ENCODE peak calls at places on chromosomes 5 and 9, in eight cellular contexts. One of them, this sample, is unnamed.

GRCh38 chr9:133046900-133047295 is 14.9 kb upstream of the CEL start:
- DNase-seq in thyroid gland: no peak
- DNase-seq in sigmoid colon: no peak
- DNase-seq in cardiac fibroblast: no peak
- DNase-seq in bronchial epithelial cell: no peak
- DNase-seq in ovary: no peak
- DNase-seq in lower lobe of right lung: no peak
- DNase-seq in fibroblast of mammary gland: no peak
- DNase-seq in this sample: no peak

GRCh38 chr9:69322256-69322655 is 2.8 kb upstream of the ENTREP1 start:
- DNase-seq in cardiac fibroblast: no peak
- DNase-seq in fibroblast of mammary gland: no peak
- DNase-seq in lower lobe of right lung: no peak
- DNase-seq in thyroid gland: no peak
- DNase-seq in bronchial epithelial cell: peak; percentile 12
- DNase-seq in ovary: no peak
- DNase-seq in sigmoid colon: no peak
- DNase-seq in this sample: no peak

GRCh38 chr9:121640076-121640475 is 11.4 kb upstream of the DAB2IP start:
- DNase-seq in bronchial epithelial cell: no peak
- DNase-seq in lower lobe of right lung: peak; percentile 65
- DNase-seq in fibroblast of mammary gland: peak; percentile 23
- DNase-seq in ovary: peak; percentile 63
- DNase-seq in cardiac fibroblast: peak; percentile 14
- DNase-seq in sigmoid colon: peak; percentile 82
- DNase-seq in thyroid gland: peak; percentile 59
- DNase-seq in this sample: no peak

GRCh38 chr9:124733964-124734740 is 37.0 kb downstream of the NR6A1 start:
- DNase-seq in sigmoid colon: no peak
- DNase-seq in bronchial epithelial cell: peak; percentile 49
- DNase-seq in fibroblast of mammary gland: no peak
- DNase-seq in cardiac fibroblast: no peak
- DNase-seq in thyroid gland: peak; percentile 62
- DNase-seq in ovary: no peak
- DNase-seq in lower lobe of right lung: no peak
- DNase-seq in this sample: no peak

GRCh38 chr9:20948703-20949102 is 82.7 kb downstream of the HACD4 start:
- DNase-seq in bronchial epithelial cell: no peak
- DNase-seq in thyroid gland: no peak
- DNase-seq in lower lobe of right lung: no peak
- DNase-seq in cardiac fibroblast: no peak
- DNase-seq in fibroblast of mammary gland: no peak
- DNase-seq in sigmoid colon: no peak
- DNase-seq in ovary: no peak
- DNase-seq in this sample: no peak

GRCh38 chr5:148791334-148791667 is 35.1 kb upstream of the ADRB2 start:
- DNase-seq in cardiac fibroblast: peak; percentile 68
- DNase-seq in bronchial epithelial cell: peak; percentile 99
- DNase-seq in thyroid gland: no peak
- DNase-seq in lower lobe of right lung: no peak
- DNase-seq in fibroblast of mammary gland: peak; percentile 55
- DNase-seq in sigmoid colon: no peak
- DNase-seq in ovary: no peak
- DNase-seq in this sample: no peak

GRCh38 chr5:157528036-157528632 is 47.4 kb downstream of the ADAM19 start:
- DNase-seq in lower lobe of right lung: no peak
- DNase-seq in bronchial epithelial cell: no peak
- DNase-seq in cardiac fibroblast: no peak
- DNase-seq in sigmoid colon: peak; percentile 83
- DNase-seq in thyroid gland: no peak
- DNase-seq in fibroblast of mammary gland: peak; percentile 55
- DNase-seq in ovary: no peak
- DNase-seq in this sample: peak; percentile 87

GRCh38 chr5:127359502-127359901 is 68.9 kb downstream of the MEGF10 start:
- DNase-seq in cardiac fibroblast: no peak
- DNase-seq in ovary: no peak
- DNase-seq in thyroid gland: no peak
- DNase-seq in bronchial epithelial cell: no peak
- DNase-seq in fibroblast of mammary gland: no peak
- DNase-seq in lower lobe of right lung: no peak
- DNase-seq in sigmoid colon: no peak
- DNase-seq in this sample: no peak

GRCh38 chr5:104937591-104937990 is 1375.0 kb upstream of the NUDT12 start:
- DNase-seq in thyroid gland: no peak
- DNase-seq in lower lobe of right lung: no peak
- DNase-seq in bronchial epithelial cell: no peak
- DNase-seq in fibroblast of mammary gland: no peak
- DNase-seq in sigmoid colon: no peak
- DNase-seq in cardiac fibroblast: no peak
- DNase-seq in ovary: no peak
- DNase-seq in this sample: no peak

GRCh38 chr9:136372561-136373299 is 739 bp downstream of the CARD9 start:
- DNase-seq in thyroid gland: peak; percentile 63
- DNase-seq in ovary: peak; percentile 52
- DNase-seq in fibroblast of mammary gland: peak; percentile 63
- DNase-seq in bronchial epithelial cell: peak; percentile 36
- DNase-seq in cardiac fibroblast: peak; percentile 69
- DNase-seq in lower lobe of right lung: peak; percentile 88
- DNase-seq in sigmoid colon: peak; percentile 82
- DNase-seq in this sample: peak; percentile 90

GRCh38 chr9:28758346-28758745 is 1185.1 kb upstream of the C9orf72 start:
- DNase-seq in ovary: no peak
- DNase-seq in thyroid gland: no peak
- DNase-seq in lower lobe of right lung: no peak
- DNase-seq in fibroblast of mammary gland: peak; percentile 4
- DNase-seq in cardiac fibroblast: peak; percentile 61
- DNase-seq in sigmoid colon: no peak
- DNase-seq in bronchial epithelial cell: peak; percentile 38
- DNase-seq in this sample: peak; percentile 12

GRCh38 chr5:97560176-97560993 is 377.3 kb upstream of the RIOK2 start:
- DNase-seq in bronchial epithelial cell: peak; percentile 96
- DNase-seq in fibroblast of mammary gland: no peak
- DNase-seq in ovary: no peak
- DNase-seq in sigmoid colon: no peak
- DNase-seq in thyroid gland: no peak
- DNase-seq in lower lobe of right lung: no peak
- DNase-seq in cardiac fibroblast: no peak
- DNase-seq in this sample: no peak

GRCh38 chr5:95644351-95645042 is 2.1 kb upstream of the RFESD start:
- DNase-seq in bronchial epithelial cell: peak; percentile 52
- DNase-seq in thyroid gland: peak; percentile 47
- DNase-seq in ovary: peak; percentile 36
- DNase-seq in fibroblast of mammary gland: peak; percentile 67
- DNase-seq in lower lobe of right lung: no peak
- DNase-seq in sigmoid colon: peak; percentile 80
- DNase-seq in cardiac fibroblast: peak; percentile 79
- DNase-seq in this sample: peak; percentile 73

GRCh38 chr9:5389109-5389732 is 48.5 kb downstream of the PLGRKT start:
- DNase-seq in lower lobe of right lung: no peak
- DNase-seq in ovary: no peak
- DNase-seq in bronchial epithelial cell: peak; percentile 77
- DNase-seq in fibroblast of mammary gland: peak; percentile 96
- DNase-seq in sigmoid colon: no peak
- DNase-seq in cardiac fibroblast: peak; percentile 86
- DNase-seq in thyroid gland: no peak
- DNase-seq in this sample: peak; percentile 82

GRCh38 chr9:130992059-130993032 is 16.6 kb upstream of the LAMC3 start:
- DNase-seq in sigmoid colon: no peak
- DNase-seq in thyroid gland: no peak
- DNase-seq in cardiac fibroblast: no peak
- DNase-seq in bronchial epithelial cell: no peak
- DNase-seq in ovary: no peak
- DNase-seq in lower lobe of right lung: no peak
- DNase-seq in fibroblast of mammary gland: no peak
- DNase-seq in this sample: no peak

GRCh38 chr9:35448511-35448910 is 41.4 kb upstream of the RUSC2 start:
- DNase-seq in sigmoid colon: no peak
- DNase-seq in bronchial epithelial cell: no peak
- DNase-seq in lower lobe of right lung: no peak
- DNase-seq in fibroblast of mammary gland: no peak
- DNase-seq in cardiac fibroblast: no peak
- DNase-seq in thyroid gland: no peak
- DNase-seq in ovary: no peak
- DNase-seq in this sample: no peak

GRCh38 chr9:115694014-115694413 is 459.6 kb upstream of the PAPPA start:
- DNase-seq in ovary: no peak
- DNase-seq in lower lobe of right lung: no peak
- DNase-seq in sigmoid colon: no peak
- DNase-seq in fibroblast of mammary gland: peak; percentile 98
- DNase-seq in cardiac fibroblast: peak; percentile 99
- DNase-seq in bronchial epithelial cell: peak; percentile 67
- DNase-seq in thyroid gland: no peak
- DNase-seq in this sample: peak; percentile 98

GRCh38 chr5:8842906-8843590 is 702.8 kb downstream of the SEMA5A start:
- DNase-seq in sigmoid colon: no peak
- DNase-seq in thyroid gland: no peak
- DNase-seq in fibroblast of mammary gland: peak; percentile 59
- DNase-seq in lower lobe of right lung: no peak
- DNase-seq in ovary: no peak
- DNase-seq in bronchial epithelial cell: peak; percentile 19
- DNase-seq in cardiac fibroblast: peak; percentile 53
- DNase-seq in this sample: peak; percentile 82

GRCh38 chr9:114720296-114720695 is 38.3 kb upstream of the TEX48 start:
- DNase-seq in lower lobe of right lung: no peak
- DNase-seq in thyroid gland: no peak
- DNase-seq in ovary: no peak
- DNase-seq in bronchial epithelial cell: peak; percentile 29
- DNase-seq in cardiac fibroblast: no peak
- DNase-seq in fibroblast of mammary gland: peak; percentile 44
- DNase-seq in sigmoid colon: no peak
- DNase-seq in this sample: no peak

GRCh38 chr5:170080217-170080616 is 25.5 kb upstream of the FOXI1 start:
- DNase-seq in sigmoid colon: no peak
- DNase-seq in bronchial epithelial cell: no peak
- DNase-seq in ovary: no peak
- DNase-seq in fibroblast of mammary gland: no peak
- DNase-seq in cardiac fibroblast: no peak
- DNase-seq in thyroid gland: no peak
- DNase-seq in lower lobe of right lung: no peak
- DNase-seq in this sample: no peak

GRCh38 chr5:67166886-67167285 is 29.7 kb downstream of the CD180 start:
- DNase-seq in cardiac fibroblast: no peak
- DNase-seq in fibroblast of mammary gland: no peak
- DNase-seq in bronchial epithelial cell: no peak
- DNase-seq in sigmoid colon: no peak
- DNase-seq in ovary: no peak
- DNase-seq in thyroid gland: no peak
- DNase-seq in lower lobe of right lung: no peak
- DNase-seq in this sample: no peak

GRCh38 chr5:78509145-78509865 is 139.3 kb downstream of the LHFPL2 start:
- DNase-seq in lower lobe of right lung: no peak
- DNase-seq in sigmoid colon: no peak
- DNase-seq in bronchial epithelial cell: no peak
- DNase-seq in ovary: no peak
- DNase-seq in fibroblast of mammary gland: no peak
- DNase-seq in thyroid gland: no peak
- DNase-seq in cardiac fibroblast: no peak
- DNase-seq in this sample: no peak
- H3K4me3 ChIP-seq in lower lobe of right lung: peak overlapping the region; percentile 63
- H3K4me3 ChIP-seq in sigmoid colon: peak overlapping the region; percentile 51
- H3K4me3 ChIP-seq in bronchial epithelial cell: no peak overlapping the region
- H3K4me3 ChIP-seq in ovary: no peak overlapping the region
- H3K4me3 ChIP-seq in fibroblast of mammary gland: no peak overlapping the region
- H3K4me3 ChIP-seq in thyroid gland: no peak overlapping the region
- H3K4me3 ChIP-seq in cardiac fibroblast: peak overlapping the region; percentile 66
- H3K4me3 ChIP-seq in this sample: peak overlapping the region; percentile 36

GRCh38 chr9:36836486-36836885 is 197.6 kb downstream of the PAX5 start:
- DNase-seq in cardiac fibroblast: no peak
- DNase-seq in thyroid gland: no peak
- DNase-seq in fibroblast of mammary gland: no peak
- DNase-seq in sigmoid colon: no peak
- DNase-seq in bronchial epithelial cell: no peak
- DNase-seq in lower lobe of right lung: no peak
- DNase-seq in ovary: no peak
- DNase-seq in this sample: no peak
- H3K4me3 ChIP-seq in cardiac fibroblast: no peak overlapping the region
- H3K4me3 ChIP-seq in thyroid gland: no peak overlapping the region
- H3K4me3 ChIP-seq in fibroblast of mammary gland: no peak overlapping the region
- H3K4me3 ChIP-seq in sigmoid colon: no peak overlapping the region
- H3K4me3 ChIP-seq in bronchial epithelial cell: no peak overlapping the region
- H3K4me3 ChIP-seq in lower lobe of right lung: no peak overlapping the region
- H3K4me3 ChIP-seq in ovary: no peak overlapping the region
- H3K4me3 ChIP-seq in this sample: no peak overlapping the region

DNA sequence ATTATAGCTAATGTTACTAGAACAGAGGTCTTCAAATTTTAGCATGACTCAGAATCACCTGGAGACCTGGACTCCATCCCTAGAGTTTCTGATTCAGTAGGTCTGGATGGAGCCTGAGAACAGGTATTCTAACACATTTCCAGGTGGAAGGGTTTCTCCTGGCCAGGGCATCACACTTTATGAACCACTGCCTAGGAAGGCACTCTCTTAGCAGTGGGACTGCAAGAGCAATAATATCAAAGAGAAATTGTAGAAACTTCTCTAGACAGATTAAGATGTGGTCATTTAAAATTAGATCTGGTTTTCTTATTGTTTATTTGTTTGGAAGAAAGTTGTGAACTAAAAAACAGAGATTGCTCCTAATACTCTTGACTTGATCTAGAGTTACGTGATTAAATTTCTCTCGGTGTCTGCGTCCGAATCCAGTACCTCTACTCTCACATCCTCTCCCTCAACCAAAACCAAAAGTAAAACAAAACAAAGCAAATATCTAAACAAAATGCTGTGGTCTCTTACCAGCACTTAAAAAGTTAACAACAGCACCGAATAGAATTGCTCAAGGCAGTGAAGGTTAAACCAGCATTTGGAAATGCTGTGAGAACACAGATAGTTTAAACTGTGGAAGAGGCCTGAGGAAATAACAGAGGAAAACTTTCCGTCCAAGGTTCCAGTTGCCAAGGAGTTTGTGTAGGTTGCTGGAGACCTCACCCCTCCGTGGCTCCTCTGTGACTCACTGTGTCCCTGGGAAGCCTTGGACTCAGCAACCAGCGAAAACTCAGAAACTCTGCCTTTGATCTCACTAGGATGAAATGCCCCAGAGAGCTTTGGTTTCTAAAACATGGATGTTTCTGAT is 193.4 kb downstream of the ARRDC3 start:
- DNase-seq in cardiac fibroblast: peak; percentile 88
- DNase-seq in ovary: peak; percentile 50
- DNase-seq in lower lobe of right lung: no peak
- DNase-seq in sigmoid colon: peak; percentile 80
- DNase-seq in thyroid gland: no peak
- DNase-seq in bronchial epithelial cell: peak; percentile 29
- DNase-seq in fibroblast of mammary gland: peak; percentile 92
- DNase-seq in this sample: peak; percentile 92
- H3K4me3 ChIP-seq in cardiac fibroblast: peak overlapping the region; percentile 24
- H3K4me3 ChIP-seq in ovary: peak overlapping the region; percentile 1
- H3K4me3 ChIP-seq in lower lobe of right lung: peak overlapping the region; percentile 22
- H3K4me3 ChIP-seq in sigmoid colon: no peak overlapping the region
- H3K4me3 ChIP-seq in thyroid gland: no peak overlapping the region
- H3K4me3 ChIP-seq in bronchial epithelial cell: no peak overlapping the region
- H3K4me3 ChIP-seq in fibroblast of mammary gland: peak overlapping the region; percentile 32
- H3K4me3 ChIP-seq in this sample: peak overlapping the region; percentile 20

GRCh38 chr5:135993894-135994514 is 34.8 kb upstream of the TGFBI start:
- DNase-seq in sigmoid colon: no peak
- DNase-seq in fibroblast of mammary gland: peak; percentile 89
- DNase-seq in ovary: no peak
- DNase-seq in thyroid gland: no peak
- DNase-seq in lower lobe of right lung: no peak
- DNase-seq in bronchial epithelial cell: peak; percentile 47
- DNase-seq in cardiac fibroblast: peak; percentile 85
- DNase-seq in this sample: peak; percentile 99
- H3K4me3 ChIP-seq in sigmoid colon: no peak overlapping the region
- H3K4me3 ChIP-seq in fibroblast of mammary gland: no peak overlapping the region
- H3K4me3 ChIP-seq in ovary: no peak overlapping the region
- H3K4me3 ChIP-seq in thyroid gland: no peak overlapping the region
- H3K4me3 ChIP-seq in lower lobe of right lung: no peak overlapping the region
- H3K4me3 ChIP-seq in bronchial epithelial cell: no peak overlapping the region
- H3K4me3 ChIP-seq in cardiac fibroblast: no peak overlapping the region
- H3K4me3 ChIP-seq in this sample: no peak overlapping the region

GRCh38 chr9:88388886-88389617 is 808 bp downstream of the SPIN1 start:
- DNase-seq in bronchial epithelial cell: peak; percentile 37
- DNase-seq in fibroblast of mammary gland: peak; percentile 60
- DNase-seq in ovary: peak; percentile 79
- DNase-seq in lower lobe of right lung: peak; percentile 69
- DNase-seq in cardiac fibroblast: peak; percentile 76
- DNase-seq in thyroid gland: peak; percentile 57
- DNase-seq in sigmoid colon: peak; percentile 81
- DNase-seq in this sample: peak; percentile 78
- H3K4me3 ChIP-seq in bronchial epithelial cell: peak overlapping the region; percentile 77
- H3K4me3 ChIP-seq in fibroblast of mammary gland: peak overlapping the region; percentile 74
- H3K4me3 ChIP-seq in ovary: peak overlapping the region; percentile 76
- H3K4me3 ChIP-seq in lower lobe of right lung: peak overlapping the region; percentile 87
- H3K4me3 ChIP-seq in cardiac fibroblast: peak overlapping the region; percentile 74
- H3K4me3 ChIP-seq in thyroid gland: peak overlapping the region; percentile 61
- H3K4me3 ChIP-seq in sigmoid colon: peak overlapping the region; percentile 96
- H3K4me3 ChIP-seq in this sample: peak overlapping the region; percentile 78

This sample was measured in fibroblast of villous mesenchyme.